ENCODE peak calls at places on chromosomes 12 and 14, in five cellular contexts. Q is GM06990; A is CD8-positive, alpha-beta T cell; Z is fibroblast of mammary gland; U is esophagus muscularis mucosa. C is an unnamed sample.

GRCh38 chr14:53236708-53237107 is 83.6 kb upstream of the DDHD1 start:
- DNase-seq in Q (no peak), A (no peak), Z (no peak), U (no peak), C (no peak)

GRCh38 chr12:103588680-103589079 is 1.6 kb downstream of the STAB2 start:
- DNase-seq in Q (peak; percentile 15), A (no peak), Z (no peak), U (no peak), C (no peak)

GRCh38 chr12:6336859-6337744 is 4.8 kb downstream of the TNFRSF1A start:
- DNase-seq in Q (peak; percentile 59), A (peak; percentile 77), Z (no peak), U (no peak), C (no peak)

GRCh38 chr12:2289525-2289924 is 236.7 kb downstream of the CACNA1C start:
- DNase-seq in Q (no peak), A (no peak), Z (no peak), U (no peak), C (no peak)

GRCh38 chr14:68359862-68360552 is 432.9 kb downstream of the ZFP36L1 start:
- DNase-seq in Q (no peak), A (no peak), Z (peak; percentile 17), U (no peak), C (no peak)

GRCh38 chr14:44962573-44963528 is 861 bp downstream of the TOGARAM1 start:
- DNase-seq in Q (no peak), A (no peak), Z (peak; percentile 44), U (peak; percentile 92), C (no peak)

GRCh38 chr14:52427460-52427859 is 113.3 kb downstream of the PTGER2 start:
- DNase-seq in Q (no peak), A (no peak), Z (no peak), U (no peak), C (no peak)

GRCh38 chr14:24802236-24802635 is 168.2 kb upstream of the GZMB start:
- DNase-seq in Q (no peak), A (no peak), Z (no peak), U (no peak), C (no peak)

DNA sequence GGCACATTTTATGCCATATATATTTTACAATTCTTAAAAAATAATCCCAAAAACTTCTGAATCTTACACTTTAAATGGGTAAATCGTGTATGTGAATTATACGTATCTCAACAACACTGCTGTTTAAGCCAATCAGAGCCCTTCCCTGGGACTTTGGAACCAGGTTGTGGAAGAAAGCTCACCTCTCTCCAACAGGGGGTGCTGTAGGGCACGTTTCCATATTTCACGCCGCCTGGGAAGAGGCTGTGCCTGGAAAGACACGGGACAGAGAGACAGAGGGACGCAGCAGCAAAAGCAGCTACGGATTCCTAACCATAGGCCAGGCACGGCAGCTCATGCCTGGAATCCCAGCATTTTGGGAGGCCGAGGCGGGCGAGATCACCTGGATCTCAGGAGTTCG is 29.4 kb upstream of the FBRSL1 start:
- DNase-seq in Q (no peak), A (no peak), Z (no peak), U (no peak), C (no peak)
- TF ChIP-seq CTCF in Q (peak; percentile 17), A (no peak), Z (peak; percentile 16), U (no peak), C (peak; percentile 40)

GRCh38 chr12:4274960-4275868 is 1.7 kb downstream of the CCND2 start:
- DNase-seq in Q (peak; percentile 38), A (no peak), Z (peak; percentile 35), U (peak; percentile 83), C (no peak)

GRCh38 chr12:4276524-4277204 is 3.1 kb downstream of the CCND2 start:
- DNase-seq in Q (peak; percentile 72), A (peak; percentile 87), Z (peak; percentile 88), U (peak; percentile 95), C (peak; percentile 79)

GRCh38 chr12:4274396-4274959 is 916 bp downstream of the CCND2 start:
- DNase-seq in Q (peak; percentile 50), A (peak; percentile 42), Z (no peak), U (no peak), C (no peak)

GRCh38 chr12:4277205-4277543 is 3.6 kb downstream of the CCND2 start:
- DNase-seq in Q (no peak), A (no peak), Z (no peak), U (no peak), C (no peak)

GRCh38 chr12:4275869-4276253 is 2.3 kb downstream of the CCND2 start:
- DNase-seq in Q (no peak), A (no peak), Z (no peak), U (peak; percentile 91), C (no peak)
- H3K4me3 ChIP-seq in Q (peak overlapping the region; percentile 94), A (peak overlapping the region; percentile 91), Z (peak overlapping the region; percentile 66), U (peak overlapping the region; percentile 73), C (peak overlapping the region; percentile 72)

GRCh38 chr14:103562385-103563088 is at the start of the genes BAG5 and COA8:
- DNase-seq in Q (peak; percentile 95), A (peak; percentile 86), Z (peak; percentile 76), U (no peak), C (peak; percentile 58)
- TF ChIP-seq CTCF in Q (no peak), A (no peak), Z (no peak), U (no peak), C (no peak)

DNA sequence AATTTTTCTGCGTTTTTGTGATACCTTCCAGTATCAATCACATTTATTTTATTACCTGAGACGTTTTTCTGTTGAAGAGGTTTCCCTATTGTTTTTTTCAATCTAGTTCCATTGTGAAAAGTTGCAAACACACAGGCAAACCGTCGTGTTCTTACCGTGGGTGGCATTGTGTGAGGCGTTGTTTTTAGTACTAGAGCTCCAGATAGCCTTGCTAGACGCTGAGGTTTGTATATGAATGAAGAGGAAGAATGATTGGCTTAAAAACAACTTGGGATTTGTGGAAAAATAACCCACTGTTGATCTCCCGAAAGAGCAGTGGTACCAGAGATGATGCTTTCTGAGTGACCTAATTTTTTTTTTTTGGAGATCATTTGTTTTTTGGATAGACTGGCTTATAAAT is 1.0 kb downstream of the SOCS4 start:
- DNase-seq in Q (no peak), A (no peak), Z (no peak), U (no peak), C (no peak)
- H3K4me3 ChIP-seq in Q (peak overlapping the region; percentile 100), A (peak overlapping the region; percentile 71), Z (peak overlapping the region; percentile 63), U (peak overlapping the region; percentile 88), C (peak overlapping the region; percentile 85)

GRCh38 chr14:48690349-48690748 is 895.8 kb downstream of the RPS29 start:
- DNase-seq in Q (no peak), A (no peak), Z (no peak), U (no peak), C (no peak)
- TF ChIP-seq CTCF in Q (no peak), A (no peak), Z (no peak), U (no peak), C (no peak)

DNA sequence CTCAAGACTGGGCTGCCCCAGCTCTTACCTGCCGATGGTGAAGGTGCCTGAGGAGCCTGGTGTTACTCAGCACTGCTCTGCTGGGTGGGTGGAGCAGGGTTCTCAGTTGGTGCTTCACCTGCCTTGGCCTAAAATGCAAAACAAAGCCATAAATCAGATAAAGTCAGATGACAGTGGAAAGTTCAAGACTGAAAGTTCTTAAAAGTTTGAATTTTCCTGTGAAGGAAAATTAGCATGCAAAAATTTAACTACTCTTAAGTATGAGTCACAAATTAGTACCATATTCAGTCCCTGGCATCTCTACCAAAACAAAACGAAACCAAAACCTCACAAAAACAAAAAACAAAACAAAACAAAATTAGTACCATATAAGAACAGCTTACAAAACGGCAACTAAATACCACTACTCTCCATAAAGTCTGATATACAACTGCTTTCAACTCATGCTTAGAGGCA is 21.9 kb downstream of the YBX3 start:
- DNase-seq in Q (no peak), A (peak; percentile 21), Z (peak; percentile 59), U (no peak), C (no peak)
- H3K4me3 ChIP-seq in Q (no peak overlapping the region), A (no peak overlapping the region), Z (no peak overlapping the region), U (no peak overlapping the region), C (no peak overlapping the region)

GRCh38 chr14:91398707-91399106 is 18.9 kb downstream of the CCDC88C start:
- DNase-seq in Q (no peak), A (no peak), Z (no peak), U (no peak), C (no peak)
- TF ChIP-seq CTCF in Q (no peak), A (no peak), Z (no peak), U (no peak), C (peak; percentile 12)

C was measured in GM12864.